ENCODE peak calls at places on chromosome 1, in eight cellular contexts. C, B, W, Z, Y, S, J and O are unnamed samples.
A peak's percentile ranks its signal among the peaks of the same experiment; 100 is the strongest.

GRCh38 chr1:71294178-71294577 is 213.3 kb upstream of the ZRANB2 start:
- DNase-seq in C (no peak), B (no peak), W (no peak), S (no peak), Y (no peak), J (no peak), Z (no peak), O (peak; percentile 24)

GRCh38 chr1:58768971-58769808 is 14.7 kb downstream of the JUN start:
- DNase-seq in B (no peak), C (peak; percentile 79), S (no peak), J (peak; percentile 39), Y (no peak), W (peak; percentile 77), Z (peak; percentile 90), O (no peak)

GRCh38 chr1:210558302-210558701 is 229.6 kb downstream of the HHAT start:
- DNase-seq in S (no peak), W (no peak), B (no peak), J (no peak), C (no peak), Y (no peak), Z (no peak), O (peak; percentile 3)

GRCh38 chr1:154391086-154391770 is 13.9 kb upstream of the IL6R start:
- DNase-seq in Y (no peak), W (no peak), C (peak; percentile 21), B (no peak), S (no peak), Z (no peak), J (no peak), O (no peak)

GRCh38 chr1:232225336-232226131 is 404.4 kb downstream of the SIPA1L2 start:
- DNase-seq in C (no peak), W (no peak), B (no peak), Z (no peak), Y (no peak), J (no peak), S (no peak), O (no peak)

GRCh38 chr1:151326619-151327222 is 495 bp downstream of the PI4KB start:
- DNase-seq in Z (peak; percentile 83), C (peak; percentile 84), J (peak; percentile 30), S (peak; percentile 17), B (no peak), Y (no peak), W (no peak), O (no peak)

GRCh38 chr1:37741662-37742061 is 23.3 kb downstream of the EPHA10 start:
- DNase-seq in Y (no peak), J (no peak), B (no peak), Z (no peak), W (peak; percentile 30), S (no peak), C (no peak), O (no peak)

GRCh38 chr1:77516106-77516505 is 166.4 kb downstream of the ZZZ3 start:
- DNase-seq in C (no peak), Z (no peak), B (no peak), Y (no peak), S (no peak), J (no peak), W (no peak), O (no peak)

GRCh38 chr1:226474443-226475111 is 66.7 kb upstream of the PARP1 start:
- DNase-seq in Y (no peak), Z (no peak), S (no peak), W (no peak), B (no peak), C (no peak), J (no peak), O (no peak)

GRCh38 chr1:216929870-216930582 is 206.8 kb upstream of the ESRRG start:
- DNase-seq in Y (no peak), B (peak; percentile 57), W (no peak), S (no peak), J (no peak), Z (no peak), C (no peak), O (no peak)

GRCh38 chr1:162993866-162994265 is 75.3 kb upstream of the RGS4 start:
- DNase-seq in S (no peak), W (no peak), C (no peak), Z (no peak), J (no peak), B (no peak), Y (no peak), O (no peak)

GRCh38 chr1:217009376-217009775 is 286.1 kb upstream of the ESRRG start:
- DNase-seq in Z (no peak), W (no peak), Y (no peak), J (no peak), B (no peak), S (no peak), C (no peak), O (no peak)